ENCODE peak calls at places on chromosomes 4 and X, in ten cellular contexts. K is upper lobe of left lung, G is heart left ventricle, X is vagina, H is right lobe of liver, S is breast epithelium, W is transverse colon, B is Peyer's patch, Y is IMR-90, M is esophagus squamous epithelium. D is an unnamed sample.

GRCh38 chrX:103716967-103717366 is 6.3 kb downstream of the TMEM31 start:
- DNase-seq in K (no peak), G (no peak), X (no peak), H (no peak), S (no peak), W (peak), B (no peak), Y (peak), M (no peak), D (no peak)

GRCh38 chrX:71171110-71171801 is 26.6 kb downstream of the NLGN3 start:
- DNase-seq in K (no peak), G (no peak), X (no peak), H (no peak), S (no peak), W (no peak), B (no peak), Y (no peak), M (no peak), D (no peak)

GRCh38 chrX:1205681-1206611 is 6.5 kb downstream of the CRLF2 start:
- DNase-seq in K (no peak), G (peak), X (no peak), H (no peak), S (peak), W (peak), B (no peak), Y (peak), M (no peak), D (no peak)

GRCh38 chr4:22427676-22428075 is 88.2 kb downstream of the ADGRA3 start:
- DNase-seq in K (no peak), G (no peak), X (no peak), H (no peak), S (no peak), W (no peak), B (no peak), Y (no peak), M (no peak), D (no peak)

GRCh38 chrX:128078545-128078944 is 26.3 kb upstream of the ACTRT1 start:
- DNase-seq in K (no peak), G (no peak), X (no peak), H (no peak), S (no peak), W (no peak), B (no peak), Y (no peak), M (no peak), D (no peak)

GRCh38 chr4:55183926-55184599 is 58.7 kb upstream of the KDR start:
- DNase-seq in K (no peak), G (no peak), X (no peak), H (no peak), S (no peak), W (no peak), B (no peak), Y (peak), M (no peak), D (no peak)

GRCh38 chr4:1512081-1512737 is 106.0 kb upstream of the NKX1-1 start:
- DNase-seq in K (peak), G (no peak), X (no peak), H (no peak), S (no peak), W (no peak), B (no peak), Y (no peak), M (no peak), D (no peak)

GRCh38 chr4:8433181-8433580 is 7.3 kb downstream of the ACOX3 start:
- DNase-seq in K (no peak), G (no peak), X (no peak), H (no peak), S (no peak), W (no peak), B (no peak), Y (no peak), M (no peak), D (no peak)

GRCh38 chrX:41737065-41737464 is 13.1 kb downstream of the GPR82 start:
- DNase-seq in K (no peak), G (no peak), X (no peak), H (no peak), S (no peak), W (no peak), B (no peak), Y (no peak), M (no peak), D (no peak)

GRCh38 chrX:132025085-132025484 is 2.0 kb downstream of the STK26 start:
- DNase-seq in K (no peak), G (no peak), X (no peak), H (no peak), S (no peak), W (no peak), B (no peak), Y (no peak), M (no peak), D (no peak)

GRCh38 chr4:26300314-26301307 is 20.2 kb upstream of the RBPJ start:
- DNase-seq in K (no peak), G (no peak), X (no peak), H (no peak), S (no peak), W (no peak), B (no peak), Y (no peak), M (no peak), D (no peak)

GRCh38 chr4:158314756-158315487 is 104.6 kb downstream of the TMEM144 start:
- DNase-seq in K (no peak), G (no peak), X (no peak), H (no peak), S (no peak), W (no peak), B (no peak), Y (peak), M (no peak), D (no peak)

GRCh38 chr4:121156822-121157769 is 7.0 kb downstream of the TNIP3 start:
- DNase-seq in K (peak), G (peak), X (no peak), H (no peak), S (no peak), W (peak), B (peak), Y (peak), M (no peak), D (peak)

GRCh38 chr4:58061967-58062366 is 951.8 kb upstream of the IGFBP7 start:
- DNase-seq in K (no peak), G (no peak), X (no peak), H (no peak), S (no peak), W (no peak), B (no peak), Y (no peak), M (no peak), D (no peak)

GRCh38 chr4:71709961-71710360 is 73.9 kb downstream of the GC start:
- DNase-seq in K (no peak), G (no peak), X (no peak), H (no peak), S (no peak), W (peak), B (no peak), Y (no peak), M (no peak), D (no peak)

GRCh38 chr4:79597266-79597665 is 189.2 kb upstream of the GK2 start:
- DNase-seq in K (no peak), G (no peak), X (no peak), H (no peak), S (no peak), W (no peak), B (no peak), Y (peak), M (no peak), D (no peak)

GRCh38 chr4:152094851-152095700 is 334.3 kb upstream of the GATB start:
- DNase-seq in K (no peak), G (no peak), X (no peak), H (no peak), S (no peak), W (no peak), B (no peak), Y (peak), M (no peak), D (no peak)

GRCh38 chrX:144732588-144732987 is 514.7 kb upstream of the SPANXN1 start:
- DNase-seq in K (no peak), G (no peak), X (no peak), H (no peak), S (no peak), W (no peak), B (no peak), Y (no peak), M (no peak), D (no peak)

GRCh38 chr4:183100827-183101226 is 1.8 kb downstream of the WWC2 start:
- DNase-seq in K (no peak), G (no peak), X (no peak), H (no peak), S (no peak), W (no peak), B (no peak), Y (no peak), M (no peak), D (no peak)

DNA sequence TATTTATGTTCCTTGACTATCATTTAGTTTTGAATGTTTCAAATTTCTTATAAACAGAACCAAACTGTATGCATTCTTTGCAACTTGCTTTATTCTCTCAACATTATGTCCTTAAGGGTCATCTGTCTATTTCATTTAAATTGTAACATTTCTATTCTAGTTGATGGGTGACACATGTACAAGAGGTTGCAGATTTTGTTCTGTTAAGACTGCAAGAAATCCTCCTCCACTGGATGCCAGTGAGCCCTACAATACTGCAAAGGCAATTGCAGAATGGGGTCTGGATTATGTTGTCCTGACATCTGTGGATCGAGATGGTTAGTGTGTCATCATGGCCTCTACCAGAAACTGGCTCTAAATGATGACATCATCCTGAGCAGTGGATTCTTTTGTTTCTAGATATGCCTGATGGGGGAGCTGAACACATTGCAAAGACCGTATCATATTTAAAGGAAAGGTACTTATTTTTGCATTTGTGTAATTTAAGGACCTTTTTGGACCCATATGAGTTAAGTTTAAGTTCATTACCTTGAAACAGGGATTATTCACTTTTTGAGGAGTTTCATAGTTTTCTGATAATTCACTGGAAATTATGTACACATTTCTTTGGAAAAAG is 6.1 kb downstream of the LIAS start:
- DNase-seq in K (no peak), G (no peak), X (no peak), H (no peak), S (no peak), W (no peak), B (no peak), Y (peak), M (no peak), D (no peak)
- TF ChIP-seq POLR2A in K (no peak), G (no peak), X (no peak), H (no peak), S (no peak), W (no peak), B (no peak), Y (no peak), M (no peak), D (no peak)

DNA sequence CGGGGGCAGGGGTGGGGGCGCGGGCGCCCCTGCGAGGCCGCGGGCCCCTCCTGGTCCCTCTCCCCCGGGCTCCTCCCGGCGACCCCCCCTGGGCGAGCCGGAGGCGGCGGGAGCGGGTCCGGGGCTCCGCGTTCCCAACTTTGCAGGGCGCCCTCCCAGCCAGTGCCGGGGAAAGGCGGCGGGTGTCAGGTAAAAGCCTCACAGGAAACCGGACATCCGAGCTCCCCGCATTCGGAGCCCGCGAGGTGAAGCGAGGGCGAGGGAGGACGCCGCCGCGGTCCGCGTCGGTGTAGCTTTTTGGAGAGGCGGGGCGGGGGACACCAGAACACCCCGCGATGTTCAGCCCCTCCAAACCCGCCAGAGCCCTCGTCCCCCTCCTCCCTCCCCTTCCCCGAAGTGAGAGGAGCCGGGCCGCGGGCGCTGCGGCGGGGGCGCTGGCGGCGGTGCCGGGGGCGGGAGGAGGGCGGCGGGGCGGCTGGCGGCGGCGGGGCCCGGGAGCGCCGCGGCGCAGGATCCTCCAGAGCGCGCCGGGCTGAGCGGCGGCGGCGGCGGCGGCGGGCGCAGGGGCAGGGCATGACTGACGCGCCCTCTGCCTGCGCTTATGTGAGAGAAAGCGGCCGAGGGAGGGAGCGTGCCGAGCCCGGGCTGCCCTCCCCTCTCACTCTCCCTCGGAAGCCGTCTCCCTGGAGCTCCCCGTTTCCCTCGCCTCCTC is at the start of gene VEGFC:
- DNase-seq in K (peak), G (peak), X (no peak), H (peak), S (peak), W (peak), B (no peak), Y (peak), M (no peak), D (peak)
- H3K4me3 ChIP-seq in K (peak), G (peak), X (peak), H (peak), S (peak), W (peak), B (peak), Y (peak), M (peak), D (peak)

GRCh38 chr4:88007304-88008132 is at the start of gene PKD2:
- DNase-seq in K (peak), G (peak), X (no peak), H (peak), S (peak), W (peak), B (peak), Y (peak), M (no peak), D (peak)
- TF ChIP-seq POLR2A in K (peak), G (no peak), X (no peak), H (peak), S (no peak), W (peak), B (no peak), Y (peak), M (peak), D (no peak)

GRCh38 chr4:72993876-72994275 is 75.6 kb downstream of the COX18 start:
- DNase-seq in K (no peak), G (no peak), X (no peak), H (no peak), S (no peak), W (no peak), B (no peak), Y (no peak), M (no peak), D (no peak)
- H3K4me3 ChIP-seq in K (no peak), G (no peak), X (no peak), H (no peak), S (no peak), W (no peak), B (no peak), Y (no peak), M (no peak), D (no peak)

GRCh38 chrX:153687121-153688039 is at the start of gene SLC6A8:
- DNase-seq in K (peak), G (peak), X (no peak), H (peak), S (peak), W (peak), B (peak), Y (peak), M (no peak), D (peak)
- TF ChIP-seq POLR2A in K (peak), G (no peak), X (no peak), H (peak), S (no peak), W (peak), B (peak), Y (peak), M (peak), D (no peak)

D was measured in lower leg skin.